ENCODE peak calls at places on chromosomes 7 and 10, in nine cellular contexts. One of them, this sample, is unnamed.
A peak's percentile ranks its signal among the peaks of the same experiment; 100 is the strongest.

GRCh38 chr7:107982918-107983389 is 20.0 kb downstream of the LAMB1 start:
- DNase-seq in Peyer's patch: no peak
- DNase-seq in activated CD8-positive, alpha-beta memory T cell treated with anti-CD3 and anti-CD28 coated beads, Interleukin-2, amount 50 U/mL, for 48 hours: no peak
- DNase-seq in colonic mucosa: no peak
- DNase-seq in NCI-H1092: peak; percentile 77
- DNase-seq in substantia nigra: no peak
- DNase-seq in midbrain: no peak
- DNase-seq in right atrium auricular region: no peak
- DNase-seq in RWPE1: no peak
- DNase-seq in this sample: no peak

GRCh38 chr10:6667679-6668270 is 87.7 kb upstream of the PRKCQ start:
- DNase-seq in Peyer's patch: no peak
- DNase-seq in activated CD8-positive, alpha-beta memory T cell treated with anti-CD3 and anti-CD28 coated beads, Interleukin-2, amount 50 U/mL, for 48 hours: no peak
- DNase-seq in colonic mucosa: peak; percentile 22
- DNase-seq in NCI-H1092: no peak
- DNase-seq in substantia nigra: peak; percentile 1
- DNase-seq in midbrain: peak; percentile 44
- DNase-seq in right atrium auricular region: no peak
- DNase-seq in RWPE1: peak; percentile 46
- DNase-seq in this sample: peak; percentile 22

GRCh38 chr7:50664461-50664922 is 99.3 kb upstream of the DDC start:
- DNase-seq in Peyer's patch: no peak
- DNase-seq in activated CD8-positive, alpha-beta memory T cell treated with anti-CD3 and anti-CD28 coated beads, Interleukin-2, amount 50 U/mL, for 48 hours: peak; percentile 63
- DNase-seq in colonic mucosa: no peak
- DNase-seq in NCI-H1092: no peak
- DNase-seq in substantia nigra: no peak
- DNase-seq in midbrain: no peak
- DNase-seq in right atrium auricular region: no peak
- DNase-seq in RWPE1: peak; percentile 91
- DNase-seq in this sample: peak; percentile 72

GRCh38 chr7:33191326-33191725 is 62.0 kb downstream of the BBS9 start:
- DNase-seq in Peyer's patch: no peak
- DNase-seq in activated CD8-positive, alpha-beta memory T cell treated with anti-CD3 and anti-CD28 coated beads, Interleukin-2, amount 50 U/mL, for 48 hours: no peak
- DNase-seq in colonic mucosa: no peak
- DNase-seq in NCI-H1092: no peak
- DNase-seq in substantia nigra: no peak
- DNase-seq in midbrain: no peak
- DNase-seq in right atrium auricular region: no peak
- DNase-seq in RWPE1: peak; percentile 49
- DNase-seq in this sample: no peak

GRCh38 chr10:95792211-95792780 is 36.3 kb downstream of the ENTPD1 start:
- DNase-seq in Peyer's patch: no peak
- DNase-seq in activated CD8-positive, alpha-beta memory T cell treated with anti-CD3 and anti-CD28 coated beads, Interleukin-2, amount 50 U/mL, for 48 hours: no peak
- DNase-seq in colonic mucosa: no peak
- DNase-seq in NCI-H1092: no peak
- DNase-seq in substantia nigra: no peak
- DNase-seq in midbrain: no peak
- DNase-seq in right atrium auricular region: no peak
- DNase-seq in RWPE1: no peak
- DNase-seq in this sample: no peak

GRCh38 chr10:97182327-97182990 is 3.3 kb downstream of the SLIT1 start:
- DNase-seq in Peyer's patch: no peak
- DNase-seq in activated CD8-positive, alpha-beta memory T cell treated with anti-CD3 and anti-CD28 coated beads, Interleukin-2, amount 50 U/mL, for 48 hours: no peak
- DNase-seq in colonic mucosa: no peak
- DNase-seq in NCI-H1092: no peak
- DNase-seq in substantia nigra: no peak
- DNase-seq in midbrain: no peak
- DNase-seq in right atrium auricular region: no peak
- DNase-seq in RWPE1: no peak
- DNase-seq in this sample: no peak

GRCh38 chr10:9819756-9820494 is 1197.7 kb upstream of the CELF2 start:
- DNase-seq in Peyer's patch: no peak
- DNase-seq in activated CD8-positive, alpha-beta memory T cell treated with anti-CD3 and anti-CD28 coated beads, Interleukin-2, amount 50 U/mL, for 48 hours: no peak
- DNase-seq in colonic mucosa: no peak
- DNase-seq in NCI-H1092: no peak
- DNase-seq in substantia nigra: no peak
- DNase-seq in midbrain: no peak
- DNase-seq in right atrium auricular region: no peak
- DNase-seq in RWPE1: no peak
- DNase-seq in this sample: no peak

GRCh38 chr7:108535257-108535656 is 9.3 kb upstream of the PNPLA8 start:
- DNase-seq in Peyer's patch: no peak
- DNase-seq in activated CD8-positive, alpha-beta memory T cell treated with anti-CD3 and anti-CD28 coated beads, Interleukin-2, amount 50 U/mL, for 48 hours: no peak
- DNase-seq in colonic mucosa: no peak
- DNase-seq in NCI-H1092: no peak
- DNase-seq in substantia nigra: no peak
- DNase-seq in midbrain: no peak
- DNase-seq in right atrium auricular region: no peak
- DNase-seq in RWPE1: no peak
- DNase-seq in this sample: no peak

GRCh38 chr7:77627307-77627671 is 69.0 kb upstream of the RSBN1L start:
- DNase-seq in Peyer's patch: no peak
- DNase-seq in activated CD8-positive, alpha-beta memory T cell treated with anti-CD3 and anti-CD28 coated beads, Interleukin-2, amount 50 U/mL, for 48 hours: no peak
- DNase-seq in colonic mucosa: no peak
- DNase-seq in NCI-H1092: no peak
- DNase-seq in substantia nigra: no peak
- DNase-seq in midbrain: no peak
- DNase-seq in right atrium auricular region: no peak
- DNase-seq in RWPE1: no peak
- DNase-seq in this sample: no peak